ENCODE peak calls at places on chromosomes 5 and 9, in five cellular contexts. One of them, this sample, is unnamed.

GRCh38 chr9:97666907-97667686 is 30.0 kb downstream of the XPA start:
- DNase-seq in fibroblast of lung: no peak
- DNase-seq in GM12865: no peak
- DNase-seq in cardiac muscle cell: no peak
- DNase-seq in AG09309: no peak
- DNase-seq in this sample: no peak

GRCh38 chr9:113155911-113156559 is 5.2 kb downstream of the SLC31A2 start:
- DNase-seq in fibroblast of lung: no peak
- DNase-seq in GM12865: peak
- DNase-seq in cardiac muscle cell: no peak
- DNase-seq in AG09309: no peak
- DNase-seq in this sample: no peak

GRCh38 chr5:107457138-107457537 is 213.6 kb downstream of the EFNA5 start:
- DNase-seq in fibroblast of lung: no peak
- DNase-seq in GM12865: no peak
- DNase-seq in cardiac muscle cell: no peak
- DNase-seq in AG09309: no peak
- DNase-seq in this sample: no peak

GRCh38 chr5:109693535-109694152 is 3.9 kb downstream of the MAN2A1 start:
- DNase-seq in fibroblast of lung: peak
- DNase-seq in GM12865: no peak
- DNase-seq in cardiac muscle cell: no peak
- DNase-seq in AG09309: no peak
- DNase-seq in this sample: peak

GRCh38 chr5:39519566-39520231 is 94.9 kb upstream of the DAB2 start:
- DNase-seq in fibroblast of lung: peak
- DNase-seq in GM12865: no peak
- DNase-seq in cardiac muscle cell: no peak
- DNase-seq in AG09309: peak
- DNase-seq in this sample: peak

GRCh38 chr9:130866474-130866965 is 30.1 kb downstream of the QRFP start:
- DNase-seq in fibroblast of lung: peak
- DNase-seq in GM12865: peak
- DNase-seq in cardiac muscle cell: peak
- DNase-seq in AG09309: peak
- DNase-seq in this sample: peak

GRCh38 chr9:15295761-15296405 is 11.1 kb downstream of the TTC39B start:
- DNase-seq in fibroblast of lung: peak
- DNase-seq in GM12865: peak
- DNase-seq in cardiac muscle cell: no peak
- DNase-seq in AG09309: no peak
- DNase-seq in this sample: peak

GRCh38 chr5:1468247-1468612 is 23.0 kb upstream of the SLC6A3 start:
- DNase-seq in fibroblast of lung: no peak
- DNase-seq in GM12865: no peak
- DNase-seq in cardiac muscle cell: peak
- DNase-seq in AG09309: no peak
- DNase-seq in this sample: peak

GRCh38 chr9:15253197-15253596 is 53.8 kb downstream of the TTC39B start:
- DNase-seq in fibroblast of lung: peak
- DNase-seq in GM12865: no peak
- DNase-seq in cardiac muscle cell: no peak
- DNase-seq in AG09309: no peak
- DNase-seq in this sample: no peak

GRCh38 chr5:109580225-109580624 is 109.5 kb upstream of the MAN2A1 start:
- DNase-seq in fibroblast of lung: no peak
- DNase-seq in GM12865: no peak
- DNase-seq in cardiac muscle cell: no peak
- DNase-seq in AG09309: no peak
- DNase-seq in this sample: no peak

GRCh38 chr5:35214051-35214450 is 16.2 kb downstream of the PRLR start:
- DNase-seq in fibroblast of lung: no peak
- DNase-seq in GM12865: no peak
- DNase-seq in cardiac muscle cell: no peak
- DNase-seq in AG09309: no peak
- DNase-seq in this sample: no peak

GRCh38 chr9:134811673-134812668 is 68.6 kb upstream of the FCN2 start:
- DNase-seq in fibroblast of lung: peak
- DNase-seq in GM12865: no peak
- DNase-seq in cardiac muscle cell: no peak
- DNase-seq in AG09309: peak
- DNase-seq in this sample: peak

GRCh38 chr9:133704711-133705181 is 33.4 kb downstream of the SARDH start:
- DNase-seq in fibroblast of lung: no peak
- DNase-seq in GM12865: no peak
- DNase-seq in cardiac muscle cell: no peak
- DNase-seq in AG09309: no peak
- DNase-seq in this sample: no peak

GRCh38 chr5:122099060-122099790 is 21.2 kb upstream of the LOX start:
- DNase-seq in fibroblast of lung: peak
- DNase-seq in GM12865: no peak
- DNase-seq in cardiac muscle cell: no peak
- DNase-seq in AG09309: no peak
- DNase-seq in this sample: peak

GRCh38 chr5:18563853-18564252 is 929.6 kb downstream of the TAF11L14 start:
- DNase-seq in fibroblast of lung: no peak
- DNase-seq in GM12865: no peak
- DNase-seq in cardiac muscle cell: no peak
- DNase-seq in AG09309: no peak
- DNase-seq in this sample: no peak

GRCh38 chr9:126397056-126397455 is 70.4 kb downstream of the MVB12B start:
- DNase-seq in fibroblast of lung: no peak
- DNase-seq in GM12865: peak
- DNase-seq in cardiac muscle cell: no peak
- DNase-seq in AG09309: no peak
- DNase-seq in this sample: no peak

GRCh38 chr5:31617867-31618266 is 21.1 kb upstream of the PDZD2 start:
- DNase-seq in fibroblast of lung: no peak
- DNase-seq in GM12865: no peak
- DNase-seq in cardiac muscle cell: no peak
- DNase-seq in AG09309: no peak
- DNase-seq in this sample: no peak

GRCh38 chr9:122265265-122265900 is 701 bp downstream of the MRRF start:
- DNase-seq in fibroblast of lung: peak
- DNase-seq in GM12865: peak
- DNase-seq in cardiac muscle cell: no peak
- DNase-seq in AG09309: no peak
- DNase-seq in this sample: no peak

GRCh38 chr5:36570268-36570667 is 36.1 kb upstream of the SLC1A3 start:
- DNase-seq in fibroblast of lung: peak
- DNase-seq in GM12865: no peak
- DNase-seq in cardiac muscle cell: no peak
- DNase-seq in AG09309: no peak
- DNase-seq in this sample: peak

GRCh38 chr5:153972240-153972639 is 66.5 kb downstream of the FAM114A2 start:
- DNase-seq in fibroblast of lung: no peak
- DNase-seq in GM12865: no peak
- DNase-seq in cardiac muscle cell: no peak
- DNase-seq in AG09309: no peak
- DNase-seq in this sample: no peak

GRCh38 chr5:126497506-126497905 is 74.3 kb downstream of the GRAMD2B start:
- DNase-seq in fibroblast of lung: no peak
- DNase-seq in GM12865: peak
- DNase-seq in cardiac muscle cell: no peak
- DNase-seq in AG09309: no peak
- DNase-seq in this sample: no peak

GRCh38 chr5:39518516-39518915 is 93.7 kb upstream of the DAB2 start:
- DNase-seq in fibroblast of lung: peak
- DNase-seq in GM12865: no peak
- DNase-seq in cardiac muscle cell: no peak
- DNase-seq in AG09309: peak
- DNase-seq in this sample: peak

GRCh38 chr5:39503148-39503547 is 78.4 kb upstream of the DAB2 start:
- DNase-seq in fibroblast of lung: peak
- DNase-seq in GM12865: no peak
- DNase-seq in cardiac muscle cell: no peak
- DNase-seq in AG09309: no peak
- DNase-seq in this sample: peak

GRCh38 chr9:85443190-85443598 is 298.6 kb downstream of the AGTPBP1 start:
- DNase-seq in fibroblast of lung: no peak
- DNase-seq in GM12865: peak
- DNase-seq in cardiac muscle cell: no peak
- DNase-seq in AG09309: no peak
- DNase-seq in this sample: no peak

GRCh38 chr5:575636-576035 is 36.5 kb upstream of the CEP72 start:
- DNase-seq in fibroblast of lung: no peak
- DNase-seq in GM12865: no peak
- DNase-seq in cardiac muscle cell: no peak
- DNase-seq in AG09309: no peak
- DNase-seq in this sample: no peak

GRCh38 chr9:127004946-127005769 is 90.6 kb downstream of the RALGPS1 start:
- DNase-seq in fibroblast of lung: peak
- DNase-seq in GM12865: peak
- DNase-seq in cardiac muscle cell: no peak
- DNase-seq in AG09309: no peak
- DNase-seq in this sample: peak

GRCh38 chr9:116951588-116952433 is 264.7 kb downstream of the TRIM32 start:
- DNase-seq in fibroblast of lung: peak
- DNase-seq in GM12865: peak
- DNase-seq in cardiac muscle cell: no peak
- DNase-seq in AG09309: peak
- DNase-seq in this sample: peak

GRCh38 chr5:96377597-96377996 is 55.5 kb downstream of the PCSK1 start:
- DNase-seq in fibroblast of lung: no peak
- DNase-seq in GM12865: no peak
- DNase-seq in cardiac muscle cell: no peak
- DNase-seq in AG09309: no peak
- DNase-seq in this sample: no peak

GRCh38 chr5:96379862-96380261 is 53.2 kb downstream of the PCSK1 start:
- DNase-seq in fibroblast of lung: no peak
- DNase-seq in GM12865: no peak
- DNase-seq in cardiac muscle cell: no peak
- DNase-seq in AG09309: no peak
- DNase-seq in this sample: no peak

GRCh38 chr5:96384353-96384752 is 48.7 kb downstream of the PCSK1 start:
- DNase-seq in fibroblast of lung: peak
- DNase-seq in GM12865: no peak
- DNase-seq in cardiac muscle cell: no peak
- DNase-seq in AG09309: peak
- DNase-seq in this sample: peak

GRCh38 chr5:96377167-96377566 is 55.9 kb downstream of the PCSK1 start:
- DNase-seq in fibroblast of lung: peak
- DNase-seq in GM12865: no peak
- DNase-seq in cardiac muscle cell: no peak
- DNase-seq in AG09309: no peak
- DNase-seq in this sample: no peak

DNA sequence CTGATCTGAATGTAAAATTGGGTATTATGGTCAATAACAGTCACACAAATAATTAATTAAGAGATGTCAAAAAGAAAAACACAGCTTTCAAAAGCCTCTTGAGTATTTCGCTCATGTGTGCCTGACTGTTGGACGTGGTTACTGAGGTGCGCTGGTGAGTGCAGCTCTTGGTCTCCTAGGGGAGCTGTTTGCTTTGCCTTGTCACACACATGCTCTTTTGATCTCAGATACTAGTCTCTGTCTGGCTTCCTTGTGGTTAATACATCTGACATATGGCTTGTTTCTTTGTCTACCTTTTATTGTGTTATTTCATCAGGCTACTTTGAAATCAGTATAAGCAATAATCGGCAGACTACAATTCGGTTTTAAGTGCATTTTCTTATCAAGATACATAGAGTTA is 51.5 kb downstream of the PCSK1 start:
- DNase-seq in fibroblast of lung: no peak
- DNase-seq in GM12865: peak
- DNase-seq in cardiac muscle cell: peak
- DNase-seq in AG09309: no peak
- DNase-seq in this sample: peak
- TF ChIP-seq CTCF in fibroblast of lung: no peak
- TF ChIP-seq CTCF in GM12865: no peak
- TF ChIP-seq CTCF in cardiac muscle cell: no peak
- TF ChIP-seq CTCF in AG09309: no peak
- TF ChIP-seq CTCF in this sample: no peak

GRCh38 chr5:88824141-88824540 is 58.8 kb downstream of the MEF2C start:
- DNase-seq in fibroblast of lung: no peak
- DNase-seq in GM12865: peak
- DNase-seq in cardiac muscle cell: no peak
- DNase-seq in AG09309: no peak
- DNase-seq in this sample: no peak

GRCh38 chr5:88825782-88826110 is 57.2 kb downstream of the MEF2C start:
- DNase-seq in fibroblast of lung: no peak
- DNase-seq in GM12865: no peak
- DNase-seq in cardiac muscle cell: no peak
- DNase-seq in AG09309: no peak
- DNase-seq in this sample: no peak

GRCh38 chr5:88823201-88823600 is 59.8 kb downstream of the MEF2C start:
- DNase-seq in fibroblast of lung: no peak
- DNase-seq in GM12865: no peak
- DNase-seq in cardiac muscle cell: no peak
- DNase-seq in AG09309: no peak
- DNase-seq in this sample: no peak

GRCh38 chr5:88826959-88827585 is 55.9 kb downstream of the MEF2C start:
- DNase-seq in fibroblast of lung: peak
- DNase-seq in GM12865: peak
- DNase-seq in cardiac muscle cell: peak
- DNase-seq in AG09309: peak
- DNase-seq in this sample: peak

GRCh38 chr5:88824892-88825781 is 57.8 kb downstream of the MEF2C start:
- DNase-seq in fibroblast of lung: peak
- DNase-seq in GM12865: no peak
- DNase-seq in cardiac muscle cell: no peak
- DNase-seq in AG09309: peak
- DNase-seq in this sample: peak
- H3K4me3 ChIP-seq in fibroblast of lung: no peak
- H3K4me3 ChIP-seq in GM12865: peak
- H3K4me3 ChIP-seq in cardiac muscle cell: no peak
- H3K4me3 ChIP-seq in AG09309: no peak
- H3K4me3 ChIP-seq in this sample: no peak

GRCh38 chr9:31119882-31120481 is 1264.5 kb upstream of the ACO1 start:
- DNase-seq in fibroblast of lung: peak
- DNase-seq in GM12865: peak
- DNase-seq in cardiac muscle cell: peak
- DNase-seq in AG09309: no peak
- DNase-seq in this sample: no peak
- TF ChIP-seq CTCF in fibroblast of lung: peak
- TF ChIP-seq CTCF in GM12865: peak
- TF ChIP-seq CTCF in cardiac muscle cell: peak
- TF ChIP-seq CTCF in AG09309: no peak
- TF ChIP-seq CTCF in this sample: no peak

DNA sequence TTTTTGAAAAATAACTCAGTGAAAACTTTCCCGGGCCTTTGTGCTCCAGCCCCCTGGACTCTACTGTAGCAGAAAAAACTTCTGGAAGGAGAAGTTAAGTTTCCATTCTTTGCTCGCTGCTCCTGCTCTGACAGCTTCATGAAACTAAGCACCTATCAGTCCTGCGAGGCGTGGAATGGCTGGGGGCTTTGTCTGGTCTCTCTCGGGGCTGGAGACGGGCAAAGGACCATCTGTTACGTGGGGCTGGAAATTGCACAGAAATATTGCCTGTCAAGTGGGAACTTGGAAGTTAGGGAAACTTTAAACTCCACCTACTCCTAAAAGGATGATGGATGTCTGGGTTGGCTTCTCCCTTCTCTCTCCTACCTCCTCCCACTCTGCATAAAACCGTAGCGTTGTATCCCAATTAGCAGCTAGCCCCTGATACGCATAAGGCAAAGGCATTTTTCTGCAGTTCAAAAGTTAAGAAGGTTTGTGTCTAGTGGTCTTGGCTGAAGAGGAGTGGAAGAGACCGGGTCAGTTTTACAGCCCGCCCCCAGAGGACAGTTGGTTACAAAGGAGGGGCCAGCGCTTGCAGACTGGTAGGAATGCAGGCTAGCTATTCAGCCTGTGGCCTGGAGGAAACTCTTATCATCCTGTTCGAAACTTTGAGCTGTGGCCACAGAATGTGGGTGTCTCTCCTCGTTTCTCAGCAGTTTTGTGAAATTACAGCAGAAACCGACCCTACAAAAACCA is 1.2 kb downstream of the FBXL7 start:
- DNase-seq in fibroblast of lung: peak
- DNase-seq in GM12865: peak
- DNase-seq in cardiac muscle cell: peak
- DNase-seq in AG09309: peak
- DNase-seq in this sample: peak
- H3K4me3 ChIP-seq in fibroblast of lung: peak
- H3K4me3 ChIP-seq in GM12865: no peak
- H3K4me3 ChIP-seq in cardiac muscle cell: peak
- H3K4me3 ChIP-seq in AG09309: peak
- H3K4me3 ChIP-seq in this sample: peak

This sample was measured in foreskin fibroblast.